ENCODE peak calls at places on chromosomes 12 and 14, in five cellular contexts. One of them, this sample, is unnamed.

GRCh38 chr14:74591899-74592298 is 20.1 kb downstream of the LTBP2 start:
- DNase-seq in T-helper 1 cell: no peak
- DNase-seq in amniotic stem cell: no peak
- DNase-seq in pancreas: no peak
- DNase-seq in HTR-8/SVneo: no peak
- DNase-seq in this sample: no peak

GRCh38 chr12:55703288-55703687 is 4.4 kb downstream of the ITGA7 start:
- DNase-seq in pancreas: no peak
- DNase-seq in HTR-8/SVneo: no peak
- DNase-seq in T-helper 1 cell: no peak
- DNase-seq in amniotic stem cell: no peak
- DNase-seq in this sample: peak; percentile 70

GRCh38 chr12:131357920-131358319 is 353.0 kb upstream of the SFSWAP start:
- DNase-seq in HTR-8/SVneo: no peak
- DNase-seq in pancreas: no peak
- DNase-seq in T-helper 1 cell: no peak
- DNase-seq in amniotic stem cell: no peak
- DNase-seq in this sample: no peak

GRCh38 chr14:58430156-58430555 is 2.6 kb downstream of the KIAA0586 start:
- DNase-seq in T-helper 1 cell: peak; percentile 62
- DNase-seq in pancreas: no peak
- DNase-seq in HTR-8/SVneo: no peak
- DNase-seq in amniotic stem cell: no peak
- DNase-seq in this sample: no peak

GRCh38 chr14:64566651-64567122 is 16.9 kb downstream of the PPP1R36 start:
- DNase-seq in T-helper 1 cell: no peak
- DNase-seq in pancreas: no peak
- DNase-seq in amniotic stem cell: no peak
- DNase-seq in HTR-8/SVneo: no peak
- DNase-seq in this sample: no peak

GRCh38 chr12:124442772-124443445 is 124.5 kb downstream of the NCOR2 start:
- DNase-seq in amniotic stem cell: no peak
- DNase-seq in pancreas: peak; percentile 8
- DNase-seq in HTR-8/SVneo: no peak
- DNase-seq in T-helper 1 cell: no peak
- DNase-seq in this sample: no peak

GRCh38 chr12:66491812-66492361 is 187.0 kb downstream of the GRIP1 start:
- DNase-seq in HTR-8/SVneo: no peak
- DNase-seq in pancreas: no peak
- DNase-seq in amniotic stem cell: no peak
- DNase-seq in T-helper 1 cell: no peak
- DNase-seq in this sample: no peak

GRCh38 chr12:88509347-88509746 is 70.9 kb downstream of the KITLG start:
- DNase-seq in HTR-8/SVneo: no peak
- DNase-seq in pancreas: no peak
- DNase-seq in T-helper 1 cell: no peak
- DNase-seq in amniotic stem cell: no peak
- DNase-seq in this sample: no peak

GRCh38 chr12:47155457-47156166 is 75.9 kb upstream of the AMIGO2 start:
- DNase-seq in pancreas: no peak
- DNase-seq in T-helper 1 cell: peak; percentile 13
- DNase-seq in HTR-8/SVneo: no peak
- DNase-seq in amniotic stem cell: peak; percentile 6
- DNase-seq in this sample: no peak

GRCh38 chr12:6963741-6964446 is 6.6 kb downstream of the PHB2 start:
- DNase-seq in T-helper 1 cell: no peak
- DNase-seq in pancreas: peak; percentile 80
- DNase-seq in HTR-8/SVneo: no peak
- DNase-seq in amniotic stem cell: no peak
- DNase-seq in this sample: no peak

GRCh38 chr12:50353869-50354593 is 42.4 kb downstream of the FAM186A start:
- DNase-seq in HTR-8/SVneo: no peak
- DNase-seq in pancreas: no peak
- DNase-seq in T-helper 1 cell: no peak
- DNase-seq in amniotic stem cell: no peak
- DNase-seq in this sample: no peak

GRCh38 chr12:68856510-68856909 is 48.5 kb downstream of the MDM2 start:
- DNase-seq in amniotic stem cell: no peak
- DNase-seq in HTR-8/SVneo: no peak
- DNase-seq in T-helper 1 cell: no peak
- DNase-seq in pancreas: no peak
- DNase-seq in this sample: no peak

GRCh38 chr14:32438511-32438910 is 109.4 kb downstream of the AKAP6 start:
- DNase-seq in HTR-8/SVneo: no peak
- DNase-seq in T-helper 1 cell: no peak
- DNase-seq in pancreas: no peak
- DNase-seq in amniotic stem cell: no peak
- DNase-seq in this sample: no peak

GRCh38 chr12:58288191-58288590 is 346.8 kb downstream of the ATP23 start:
- DNase-seq in HTR-8/SVneo: no peak
- DNase-seq in amniotic stem cell: no peak
- DNase-seq in pancreas: no peak
- DNase-seq in T-helper 1 cell: no peak
- DNase-seq in this sample: no peak

GRCh38 chr14:91387135-91387849 is 30.3 kb downstream of the CCDC88C start:
- DNase-seq in pancreas: no peak
- DNase-seq in T-helper 1 cell: no peak
- DNase-seq in HTR-8/SVneo: no peak
- DNase-seq in amniotic stem cell: no peak
- DNase-seq in this sample: no peak

GRCh38 chr14:35393826-35394225 is 10.7 kb downstream of the NFKBIA start:
- DNase-seq in amniotic stem cell: no peak
- DNase-seq in T-helper 1 cell: no peak
- DNase-seq in pancreas: no peak
- DNase-seq in HTR-8/SVneo: no peak
- DNase-seq in this sample: no peak

GRCh38 chr14:106841701-106842100 is 1315.3 kb downstream of the TMEM121 start:
- DNase-seq in T-helper 1 cell: no peak
- DNase-seq in pancreas: no peak
- DNase-seq in HTR-8/SVneo: no peak
- DNase-seq in amniotic stem cell: no peak
- DNase-seq in this sample: no peak

This sample was measured in ureter.